ENCODE peak calls at places on chromosomes 12 and 14, in ten cellular contexts. C, M, X, Y, N, A, Z, W, R and L are unnamed samples.

GRCh38 chr12:19018302-19018980 is 111.1 kb upstream of the PLEKHA5 start:
- DNase-seq in C (no peak), M (peak; percentile 10), X (no peak), Y (no peak), N (no peak), A (no peak), Z (no peak), W (no peak), R (no peak), L (no peak)

GRCh38 chr12:51850933-51851244 is 2.4 kb upstream of the FIGNL2 start:
- DNase-seq in C (no peak), M (no peak), X (no peak), Y (no peak), N (no peak), A (no peak), Z (no peak), W (no peak), R (no peak), L (no peak)

GRCh38 chr12:75437564-75437963 is 43.0 kb upstream of the GLIPR1 start:
- DNase-seq in C (no peak), M (no peak), X (no peak), Y (no peak), N (no peak), A (no peak), Z (no peak), W (no peak), R (no peak), L (no peak)

GRCh38 chr14:105383083-105383730 is 15.1 kb upstream of the TEX22 start:
- DNase-seq in C (no peak), M (no peak), X (no peak), Y (no peak), N (no peak), A (no peak), Z (no peak), W (no peak), R (peak; percentile 19), L (no peak)

GRCh38 chr12:84507914-84508313 is 404.7 kb downstream of the SLC6A15 start:
- DNase-seq in C (no peak), M (no peak), X (no peak), Y (no peak), N (no peak), A (no peak), Z (no peak), W (no peak), R (peak; percentile 38), L (no peak)

GRCh38 chr12:100842156-100842555 is 47.6 kb downstream of the ANO4 start:
- DNase-seq in C (no peak), M (no peak), X (no peak), Y (no peak), N (no peak), A (no peak), Z (no peak), W (no peak), R (no peak), L (no peak)

GRCh38 chr14:29354446-29354845 is 573.2 kb downstream of the PRKD1 start:
- DNase-seq in C (no peak), M (no peak), X (no peak), Y (no peak), N (no peak), A (no peak), Z (no peak), W (no peak), R (no peak), L (no peak)

GRCh38 chr12:105677672-105678071 is 347.2 kb downstream of the C12orf75 start:
- DNase-seq in C (no peak), M (no peak), X (no peak), Y (no peak), N (no peak), A (no peak), Z (no peak), W (no peak), R (no peak), L (no peak)

GRCh38 chr12:7498832-7499231 is 4.7 kb downstream of the CD163 start:
- DNase-seq in C (no peak), M (peak; percentile 50), X (no peak), Y (no peak), N (no peak), A (peak; percentile 62), Z (no peak), W (no peak), R (no peak), L (no peak)

GRCh38 chr14:92973798-92974372 is 50.9 kb downstream of the CHGA start:
- DNase-seq in C (no peak), M (no peak), X (no peak), Y (no peak), N (no peak), A (no peak), Z (no peak), W (no peak), R (no peak), L (no peak)

GRCh38 chr14:63551338-63551737 is 8.2 kb upstream of the PPP2R5E start:
- DNase-seq in C (no peak), M (no peak), X (peak; percentile 8), Y (no peak), N (no peak), A (no peak), Z (no peak), W (no peak), R (no peak), L (no peak)

GRCh38 chr12:124795081-124795948 is 68.3 kb downstream of the SCARB1 start:
- DNase-seq in C (no peak), M (no peak), X (no peak), Y (no peak), N (no peak), A (no peak), Z (no peak), W (no peak), R (no peak), L (no peak)

GRCh38 chr14:37641117-37641516 is 45.7 kb downstream of the TTC6 start:
- DNase-seq in C (no peak), M (no peak), X (no peak), Y (no peak), N (no peak), A (no peak), Z (no peak), W (no peak), R (no peak), L (no peak)

GRCh38 chr12:104182144-104182543 is 33.4 kb upstream of the TXNRD1 start:
- DNase-seq in C (no peak), M (peak; percentile 92), X (peak; percentile 44), Y (no peak), N (no peak), A (no peak), Z (no peak), W (no peak), R (peak; percentile 79), L (no peak)

GRCh38 chr12:51428256-51428655 is 3.6 kb downstream of the SLC4A8 start:
- DNase-seq in C (no peak), M (no peak), X (no peak), Y (no peak), N (no peak), A (no peak), Z (no peak), W (no peak), R (no peak), L (no peak)